ENCODE peak calls at places on chromosomes 1 and 21, in eight cellular contexts. One of them, this sample, is unnamed.

GRCh38 chr1:164786980-164787833 is 228.2 kb downstream of the PBX1 start:
- DNase-seq in Peyer's patch: peak; percentile 84
- DNase-seq in stimulated activated CD8-positive, alpha-beta memory T cell treated with anti-CD3 and anti-CD28 coated beads, Interleukin-4, amount 100 ng/mL, for 24 hours: peak; percentile 31
- DNase-seq in activated CD4-positive, alpha-beta T cell treated with anti-CD3 and anti-CD28 coated beads, Interleukin-2, amount 10 ng/mL, durations not matched to agents 7 days and 5 days: peak; percentile 63
- DNase-seq in EL: peak; percentile 76
- DNase-seq in AG08396: peak; percentile 85
- DNase-seq in GM03348: peak; percentile 88
- DNase-seq in substantia nigra: peak; percentile 83
- DNase-seq in this sample: peak; percentile 85

GRCh38 chr1:68185743-68186142 is 46.6 kb downstream of the WLS start:
- DNase-seq in Peyer's patch: no peak
- DNase-seq in stimulated activated CD8-positive, alpha-beta memory T cell treated with anti-CD3 and anti-CD28 coated beads, Interleukin-4, amount 100 ng/mL, for 24 hours: no peak
- DNase-seq in activated CD4-positive, alpha-beta T cell treated with anti-CD3 and anti-CD28 coated beads, Interleukin-2, amount 10 ng/mL, durations not matched to agents 7 days and 5 days: no peak
- DNase-seq in EL: peak; percentile 32
- DNase-seq in AG08396: no peak
- DNase-seq in GM03348: no peak
- DNase-seq in substantia nigra: no peak
- DNase-seq in this sample: no peak

GRCh38 chr1:240235521-240236288 is 144.0 kb downstream of the FMN2 start:
- DNase-seq in Peyer's patch: no peak
- DNase-seq in stimulated activated CD8-positive, alpha-beta memory T cell treated with anti-CD3 and anti-CD28 coated beads, Interleukin-4, amount 100 ng/mL, for 24 hours: no peak
- DNase-seq in activated CD4-positive, alpha-beta T cell treated with anti-CD3 and anti-CD28 coated beads, Interleukin-2, amount 10 ng/mL, durations not matched to agents 7 days and 5 days: no peak
- DNase-seq in EL: peak; percentile 48
- DNase-seq in AG08396: no peak
- DNase-seq in GM03348: peak; percentile 11
- DNase-seq in substantia nigra: no peak
- DNase-seq in this sample: no peak

GRCh38 chr1:166064324-166064926 is 102.4 kb downstream of the FAM78B start:
- DNase-seq in Peyer's patch: no peak
- DNase-seq in stimulated activated CD8-positive, alpha-beta memory T cell treated with anti-CD3 and anti-CD28 coated beads, Interleukin-4, amount 100 ng/mL, for 24 hours: no peak
- DNase-seq in activated CD4-positive, alpha-beta T cell treated with anti-CD3 and anti-CD28 coated beads, Interleukin-2, amount 10 ng/mL, durations not matched to agents 7 days and 5 days: no peak
- DNase-seq in EL: no peak
- DNase-seq in AG08396: no peak
- DNase-seq in GM03348: no peak
- DNase-seq in substantia nigra: no peak
- DNase-seq in this sample: no peak

GRCh38 chr1:2916153-2916552 is 105.1 kb upstream of the ACTRT2 start:
- DNase-seq in Peyer's patch: no peak
- DNase-seq in stimulated activated CD8-positive, alpha-beta memory T cell treated with anti-CD3 and anti-CD28 coated beads, Interleukin-4, amount 100 ng/mL, for 24 hours: no peak
- DNase-seq in activated CD4-positive, alpha-beta T cell treated with anti-CD3 and anti-CD28 coated beads, Interleukin-2, amount 10 ng/mL, durations not matched to agents 7 days and 5 days: no peak
- DNase-seq in EL: no peak
- DNase-seq in AG08396: no peak
- DNase-seq in GM03348: no peak
- DNase-seq in substantia nigra: no peak
- DNase-seq in this sample: no peak

GRCh38 chr1:22177354-22178003 is 34.6 kb upstream of the WNT4 start:
- DNase-seq in Peyer's patch: no peak
- DNase-seq in stimulated activated CD8-positive, alpha-beta memory T cell treated with anti-CD3 and anti-CD28 coated beads, Interleukin-4, amount 100 ng/mL, for 24 hours: no peak
- DNase-seq in activated CD4-positive, alpha-beta T cell treated with anti-CD3 and anti-CD28 coated beads, Interleukin-2, amount 10 ng/mL, durations not matched to agents 7 days and 5 days: no peak
- DNase-seq in EL: no peak
- DNase-seq in AG08396: no peak
- DNase-seq in GM03348: no peak
- DNase-seq in substantia nigra: no peak
- DNase-seq in this sample: peak; percentile 63

GRCh38 chr1:76230894-76231293 is 156.3 kb downstream of the ST6GALNAC3 start:
- DNase-seq in Peyer's patch: no peak
- DNase-seq in stimulated activated CD8-positive, alpha-beta memory T cell treated with anti-CD3 and anti-CD28 coated beads, Interleukin-4, amount 100 ng/mL, for 24 hours: no peak
- DNase-seq in activated CD4-positive, alpha-beta T cell treated with anti-CD3 and anti-CD28 coated beads, Interleukin-2, amount 10 ng/mL, durations not matched to agents 7 days and 5 days: no peak
- DNase-seq in EL: no peak
- DNase-seq in AG08396: no peak
- DNase-seq in GM03348: no peak
- DNase-seq in substantia nigra: no peak
- DNase-seq in this sample: no peak

GRCh38 chr1:232596666-232597303 is 33.1 kb downstream of the SIPA1L2 start:
- DNase-seq in Peyer's patch: no peak
- DNase-seq in stimulated activated CD8-positive, alpha-beta memory T cell treated with anti-CD3 and anti-CD28 coated beads, Interleukin-4, amount 100 ng/mL, for 24 hours: no peak
- DNase-seq in activated CD4-positive, alpha-beta T cell treated with anti-CD3 and anti-CD28 coated beads, Interleukin-2, amount 10 ng/mL, durations not matched to agents 7 days and 5 days: no peak
- DNase-seq in EL: no peak
- DNase-seq in AG08396: no peak
- DNase-seq in GM03348: no peak
- DNase-seq in substantia nigra: no peak
- DNase-seq in this sample: no peak

GRCh38 chr21:44955141-44955802 is 15.4 kb downstream of the SLX9 start:
- DNase-seq in Peyer's patch: no peak
- DNase-seq in stimulated activated CD8-positive, alpha-beta memory T cell treated with anti-CD3 and anti-CD28 coated beads, Interleukin-4, amount 100 ng/mL, for 24 hours: no peak
- DNase-seq in activated CD4-positive, alpha-beta T cell treated with anti-CD3 and anti-CD28 coated beads, Interleukin-2, amount 10 ng/mL, durations not matched to agents 7 days and 5 days: no peak
- DNase-seq in EL: no peak
- DNase-seq in AG08396: no peak
- DNase-seq in GM03348: no peak
- DNase-seq in substantia nigra: no peak
- DNase-seq in this sample: no peak

GRCh38 chr1:115976062-115976899 is at the start of gene SLC22A15:
- DNase-seq in Peyer's patch: peak; percentile 70
- DNase-seq in stimulated activated CD8-positive, alpha-beta memory T cell treated with anti-CD3 and anti-CD28 coated beads, Interleukin-4, amount 100 ng/mL, for 24 hours: peak; percentile 7
- DNase-seq in activated CD4-positive, alpha-beta T cell treated with anti-CD3 and anti-CD28 coated beads, Interleukin-2, amount 10 ng/mL, durations not matched to agents 7 days and 5 days: peak; percentile 51
- DNase-seq in EL: peak; percentile 51
- DNase-seq in AG08396: peak; percentile 71
- DNase-seq in GM03348: peak; percentile 88
- DNase-seq in substantia nigra: peak; percentile 66
- DNase-seq in this sample: peak; percentile 79

GRCh38 chr1:181251001-181251712 is 162.7 kb downstream of the IER5 start:
- DNase-seq in Peyer's patch: no peak
- DNase-seq in stimulated activated CD8-positive, alpha-beta memory T cell treated with anti-CD3 and anti-CD28 coated beads, Interleukin-4, amount 100 ng/mL, for 24 hours: no peak
- DNase-seq in activated CD4-positive, alpha-beta T cell treated with anti-CD3 and anti-CD28 coated beads, Interleukin-2, amount 10 ng/mL, durations not matched to agents 7 days and 5 days: no peak
- DNase-seq in EL: peak; percentile 63
- DNase-seq in AG08396: peak; percentile 7
- DNase-seq in GM03348: no peak
- DNase-seq in substantia nigra: no peak
- DNase-seq in this sample: no peak